ENCODE peak calls at places on chromosomes 12 and 14, in four cellular contexts. F, J, O and D are unnamed samples.

GRCh38 chr12:131245564-131246355 is 292.1 kb downstream of the ADGRD1 start:
- DNase-seq in F (no peak), J (no peak), O (no peak), D (no peak)

GRCh38 chr14:93163570-93163969 is 21.1 kb downstream of the MOAP1 start:
- DNase-seq in F (peak; percentile 71), J (no peak), O (peak; percentile 38), D (no peak)

GRCh38 chr14:91873476-91874265 is 6.3 kb upstream of the TC2N start:
- DNase-seq in F (peak; percentile 87), J (no peak), O (no peak), D (no peak)

GRCh38 chr12:114690267-114691135 is 6.5 kb upstream of the TBX3 start:
- DNase-seq in F (no peak), J (no peak), O (no peak), D (no peak)

GRCh38 chr12:43208627-43209026 is 343.4 kb downstream of the ADAMTS20 start:
- DNase-seq in F (no peak), J (peak; percentile 1), O (no peak), D (no peak)

GRCh38 chr12:21580748-21581495 is 23.7 kb downstream of the GYS2 start:
- DNase-seq in F (no peak), J (no peak), O (no peak), D (no peak)

GRCh38 chr12:101040936-101041335 is 169.1 kb downstream of the SLC5A8 start:
- DNase-seq in F (no peak), J (no peak), O (no peak), D (no peak)

GRCh38 chr12:46763230-46763629 is 62.6 kb downstream of the SLC38A4 start:
- DNase-seq in F (no peak), J (no peak), O (no peak), D (no peak)

GRCh38 chr12:5768171-5768879 is 176.7 kb downstream of the ANO2 start:
- DNase-seq in F (no peak), J (no peak), O (no peak), D (no peak)

GRCh38 chr12:20369164-20370000 is 1.0 kb downstream of the PDE3A start:
- DNase-seq in F (no peak), J (no peak), O (no peak), D (peak; percentile 72)

GRCh38 chr12:87074801-87075200 is 818.6 kb upstream of the MGAT4C start:
- DNase-seq in F (no peak), J (no peak), O (no peak), D (no peak)

GRCh38 chr12:101700299-101700820 is 2.9 kb downstream of the CHPT1 start:
- DNase-seq in F (no peak), J (no peak), O (peak; percentile 42), D (no peak)

GRCh38 chr12:34604631-34605509 is 582.6 kb downstream of the ALG10 start:
- DNase-seq in F (no peak), J (no peak), O (no peak), D (no peak)

GRCh38 chr12:95218852-95219171 is 1.2 kb downstream of the VEZT start:
- DNase-seq in F (no peak), J (no peak), O (peak; percentile 55), D (no peak)

GRCh38 chr14:65359503-65359902 is 53.0 kb upstream of the FUT8 start:
- DNase-seq in F (no peak), J (peak; percentile 14), O (no peak), D (no peak)

GRCh38 chr12:42946776-42947435 is 357.4 kb upstream of the PRICKLE1 start:
- DNase-seq in F (no peak), J (no peak), O (no peak), D (no peak)

GRCh38 chr12:105420046-105420445 is 89.6 kb downstream of the C12orf75 start:
- DNase-seq in F (no peak), J (no peak), O (no peak), D (no peak)

GRCh38 chr14:33642641-33643342 is 308.1 kb downstream of the EGLN3 start:
- DNase-seq in F (no peak), J (no peak), O (no peak), D (no peak)

GRCh38 chr12:19908825-19909224 is 459.5 kb upstream of the PDE3A start:
- DNase-seq in F (no peak), J (no peak), O (no peak), D (no peak)

GRCh38 chr14:20455355-20456300 is 602 bp downstream of the APEX1 start:
- DNase-seq in F (no peak), J (no peak), O (peak; percentile 89), D (peak; percentile 29)

GRCh38 chr14:75222208-75222701 is 45.8 kb upstream of the TMED10 start:
- DNase-seq in F (peak; percentile 53), J (no peak), O (peak; percentile 34), D (no peak)

GRCh38 chr12:124498178-124498869 is 69.1 kb downstream of the NCOR2 start:
- DNase-seq in F (no peak), J (no peak), O (no peak), D (no peak)

GRCh38 chr14:51605575-51605974 is 46.1 kb upstream of the FRMD6 start:
- DNase-seq in F (no peak), J (no peak), O (no peak), D (no peak)

GRCh38 chr12:124412646-124413015 is 117.7 kb downstream of the RFLNA start:
- DNase-seq in F (no peak), J (no peak), O (no peak), D (no peak)

GRCh38 chr12:104049278-104050257 is at the start of gene GLT8D2:
- DNase-seq in F (no peak), J (no peak), O (no peak), D (peak; percentile 70)

GRCh38 chr14:95946867-95947266 is 70.2 kb downstream of the TUNAR start:
- DNase-seq in F (no peak), J (no peak), O (no peak), D (no peak)

GRCh38 chr12:69881771-69882170 is 56.7 kb downstream of the MYRFL start:
- DNase-seq in F (no peak), J (no peak), O (no peak), D (no peak)

GRCh38 chr14:36976571-36977023 is 195.8 kb downstream of the SLC25A21 start:
- DNase-seq in F (no peak), J (peak; percentile 45), O (peak; percentile 92), D (no peak)

GRCh38 chr14:91929700-91930099 is 17.8 kb downstream of the FBLN5 start:
- DNase-seq in F (no peak), J (no peak), O (no peak), D (no peak)

GRCh38 chr12:49355913-49356312 is 9.2 kb downstream of the DNAJC22 start:
- DNase-seq in F (no peak), J (no peak), O (no peak), D (no peak)
- TF ChIP-seq TCF7 in F (no peak), J (no peak), O (no peak), D (no peak)

DNA sequence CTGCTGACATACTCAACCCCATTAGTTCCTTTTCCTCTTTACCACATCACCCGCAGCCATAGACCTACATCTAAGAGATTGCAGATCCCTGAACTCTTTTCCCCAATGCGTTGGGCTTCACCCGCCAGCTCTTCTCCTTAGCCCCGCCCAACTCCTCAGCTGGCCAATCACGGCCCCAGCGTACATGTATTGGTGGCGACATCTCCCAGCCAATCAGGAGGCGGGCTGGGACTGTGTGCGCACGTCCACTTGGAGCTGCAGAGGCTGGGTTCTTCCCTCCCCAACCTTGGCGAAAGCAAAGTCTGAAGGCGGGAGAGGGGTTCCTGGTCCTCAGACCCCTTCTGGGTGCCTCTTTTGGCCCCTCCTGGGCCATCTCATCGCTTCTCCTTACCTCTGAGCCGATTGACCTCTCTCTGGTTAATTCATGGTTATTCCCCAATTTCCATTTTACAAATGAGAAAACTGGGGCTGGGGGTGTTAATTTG is 11.0 kb downstream of the PDE1B start:
- DNase-seq in F (peak; percentile 65), J (no peak), O (peak; percentile 92), D (peak; percentile 91)
- TF ChIP-seq TCF7 in F (no peak), J (no peak), O (no peak), D (no peak)

GRCh38 chr12:44847888-44848770 is 28.0 kb downstream of the NELL2 start:
- DNase-seq in F (peak; percentile 40), J (no peak), O (no peak), D (no peak)
- TF ChIP-seq TCF7 in F (peak; percentile 98), J (no peak), O (no peak), D (no peak)

DNA sequence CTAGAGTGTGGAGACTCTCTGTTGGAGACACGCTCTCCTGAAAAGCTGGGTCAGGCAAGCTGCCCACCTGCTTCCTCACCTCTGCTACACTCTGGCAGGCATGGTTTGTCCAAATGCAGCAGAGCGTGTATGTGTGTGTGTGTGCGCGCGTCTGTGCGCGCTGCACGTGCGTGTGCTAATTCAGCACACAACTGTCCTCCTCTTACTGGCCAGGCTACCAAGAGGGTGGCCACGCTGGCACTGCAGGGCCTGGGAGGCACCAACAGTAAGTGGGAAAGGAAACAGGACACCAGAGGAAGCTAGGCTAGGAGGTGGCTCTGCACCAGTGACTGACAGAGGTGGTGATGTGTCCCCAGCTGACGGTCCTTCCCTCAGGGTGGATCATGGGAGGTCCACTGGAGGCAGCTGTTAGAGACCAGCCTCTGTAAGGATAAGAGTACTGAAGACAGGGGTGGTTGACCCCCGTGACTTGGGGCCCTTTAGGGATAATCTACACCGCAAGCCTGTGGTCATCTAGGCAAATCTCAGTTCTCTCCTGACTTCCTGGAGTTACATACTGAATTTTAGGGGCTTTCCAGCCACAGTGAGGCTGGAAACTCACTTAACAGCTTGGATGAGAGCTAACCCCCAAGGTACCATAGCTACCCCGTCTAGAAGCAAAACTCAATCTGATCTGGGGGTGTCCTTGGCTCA is 15.6 kb upstream of the TFCP2 start:
- DNase-seq in F (peak; percentile 60), J (no peak), O (no peak), D (no peak)
- TF ChIP-seq TCF7 in F (no peak), J (no peak), O (no peak), D (no peak)

DNA sequence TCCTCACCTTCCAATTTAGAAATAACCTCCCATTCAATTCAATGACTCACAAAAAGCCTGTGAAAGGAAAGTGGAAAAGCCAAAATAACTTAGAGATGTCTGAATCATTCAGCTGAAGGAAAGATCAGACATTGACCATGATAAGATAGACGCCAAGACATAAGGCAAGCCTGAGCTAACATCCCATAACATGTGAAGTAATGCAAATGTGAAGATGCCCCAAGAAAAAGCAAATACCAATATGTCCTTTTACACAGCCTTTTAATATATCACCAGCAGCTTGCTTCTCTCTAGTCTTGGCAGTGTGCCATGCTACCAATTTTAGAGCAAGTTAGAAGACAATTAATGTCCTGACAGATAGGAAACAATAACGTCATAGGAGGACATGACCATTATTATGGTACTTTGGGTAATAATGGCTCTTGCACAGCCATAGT is 2.4 kb upstream of the NUMB start:
- DNase-seq in F (no peak), J (no peak), O (peak; percentile 46), D (no peak)
- TF ChIP-seq TCF7 in F (no peak), J (no peak), O (no peak), D (no peak)

GRCh38 chr12:90401185-90401584 is 553.8 kb downstream of the CCER1 start:
- DNase-seq in F (no peak), J (no peak), O (no peak), D (no peak)
- TF ChIP-seq TCF7 in F (no peak), J (no peak), O (no peak), D (no peak)

GRCh38 chr12:30533518-30533917 is 162.2 kb downstream of the IPO8 start:
- DNase-seq in F (no peak), J (no peak), O (no peak), D (no peak)
- TF ChIP-seq TCF7 in F (no peak), J (no peak), O (no peak), D (no peak)